ENCODE peak calls at places on chromosome 19, in four cellular contexts. One of them, this sample, is unnamed.

GRCh38 chr19:33496016-33496415 is 25.6 kb downstream of the PEPD start:
- DNase-seq in H1: no peak
- DNase-seq in HCT116: no peak
- DNase-seq in GM12878: no peak
- DNase-seq in this sample: no peak

GRCh38 chr19:14476663-14477401 is 1.7 kb upstream of the PTGER1 start:
- DNase-seq in H1: peak
- DNase-seq in HCT116: peak
- DNase-seq in GM12878: no peak
- DNase-seq in this sample: peak

GRCh38 chr19:8487137-8487851 is 15.1 kb downstream of the PRAM1 start:
- DNase-seq in H1: no peak
- DNase-seq in HCT116: no peak
- DNase-seq in GM12878: no peak
- DNase-seq in this sample: no peak

GRCh38 chr19:40362160-40362559 is 13.7 kb downstream of the PLD3 start:
- DNase-seq in H1: no peak
- DNase-seq in HCT116: no peak
- DNase-seq in GM12878: no peak
- DNase-seq in this sample: no peak

GRCh38 chr19:7734220-7735203 is 2.6 kb upstream of the CLEC4G start:
- DNase-seq in H1: no peak
- DNase-seq in HCT116: no peak
- DNase-seq in GM12878: no peak
- DNase-seq in this sample: no peak

GRCh38 chr19:45638930-45639729 is at the start of gene EML2:
- DNase-seq in H1: peak
- DNase-seq in HCT116: no peak
- DNase-seq in GM12878: no peak
- DNase-seq in this sample: peak

GRCh38 chr19:7722231-7722651 is 9.7 kb downstream of the CLEC4G start:
- DNase-seq in H1: no peak
- DNase-seq in HCT116: no peak
- DNase-seq in GM12878: peak
- DNase-seq in this sample: no peak

GRCh38 chr19:4579389-4579788 is 19.9 kb upstream of the SEMA6B start:
- DNase-seq in H1: no peak
- DNase-seq in HCT116: no peak
- DNase-seq in GM12878: no peak
- DNase-seq in this sample: no peak

GRCh38 chr19:4969292-4969771 is 419 bp downstream of the KDM4B start:
- DNase-seq in H1: no peak
- DNase-seq in HCT116: no peak
- DNase-seq in GM12878: no peak
- DNase-seq in this sample: no peak

GRCh38 chr19:32895384-32895783 is 25.8 kb upstream of the SLC7A9 start:
- DNase-seq in H1: no peak
- DNase-seq in HCT116: no peak
- DNase-seq in GM12878: peak
- DNase-seq in this sample: no peak

GRCh38 chr19:3365447-3366103 is 808 bp upstream of the NFIC start:
- DNase-seq in H1: no peak
- DNase-seq in HCT116: peak
- DNase-seq in GM12878: no peak
- DNase-seq in this sample: peak

GRCh38 chr19:12825259-12826131 is 8.9 kb downstream of the RTBDN start:
- DNase-seq in H1: peak
- DNase-seq in HCT116: no peak
- DNase-seq in GM12878: no peak
- DNase-seq in this sample: peak

GRCh38 chr19:49684251-49684982 is 5.0 kb upstream of the ADM5 start:
- DNase-seq in H1: peak
- DNase-seq in HCT116: no peak
- DNase-seq in GM12878: no peak
- DNase-seq in this sample: no peak

GRCh38 chr19:33434886-33435705 is 61.6 kb downstream of the CEBPG start:
- DNase-seq in H1: no peak
- DNase-seq in HCT116: no peak
- DNase-seq in GM12878: no peak
- DNase-seq in this sample: no peak

GRCh38 chr19:44775676-44776240 is 1.9 kb upstream of the CBLC start:
- DNase-seq in H1: no peak
- DNase-seq in HCT116: no peak
- DNase-seq in GM12878: no peak
- DNase-seq in this sample: no peak

GRCh38 chr19:39470724-39471339 is 9.8 kb upstream of the TIMM50 start:
- DNase-seq in H1: no peak
- DNase-seq in HCT116: no peak
- DNase-seq in GM12878: no peak
- DNase-seq in this sample: no peak

GRCh38 chr19:47045867-47046470 is 2.5 kb downstream of the TMEM160 start:
- DNase-seq in H1: no peak
- DNase-seq in HCT116: no peak
- DNase-seq in GM12878: no peak
- DNase-seq in this sample: no peak

GRCh38 chr19:3285647-3286176 is 61.3 kb downstream of the CELF5 start:
- DNase-seq in H1: peak
- DNase-seq in HCT116: no peak
- DNase-seq in GM12878: no peak
- DNase-seq in this sample: no peak

DNA sequence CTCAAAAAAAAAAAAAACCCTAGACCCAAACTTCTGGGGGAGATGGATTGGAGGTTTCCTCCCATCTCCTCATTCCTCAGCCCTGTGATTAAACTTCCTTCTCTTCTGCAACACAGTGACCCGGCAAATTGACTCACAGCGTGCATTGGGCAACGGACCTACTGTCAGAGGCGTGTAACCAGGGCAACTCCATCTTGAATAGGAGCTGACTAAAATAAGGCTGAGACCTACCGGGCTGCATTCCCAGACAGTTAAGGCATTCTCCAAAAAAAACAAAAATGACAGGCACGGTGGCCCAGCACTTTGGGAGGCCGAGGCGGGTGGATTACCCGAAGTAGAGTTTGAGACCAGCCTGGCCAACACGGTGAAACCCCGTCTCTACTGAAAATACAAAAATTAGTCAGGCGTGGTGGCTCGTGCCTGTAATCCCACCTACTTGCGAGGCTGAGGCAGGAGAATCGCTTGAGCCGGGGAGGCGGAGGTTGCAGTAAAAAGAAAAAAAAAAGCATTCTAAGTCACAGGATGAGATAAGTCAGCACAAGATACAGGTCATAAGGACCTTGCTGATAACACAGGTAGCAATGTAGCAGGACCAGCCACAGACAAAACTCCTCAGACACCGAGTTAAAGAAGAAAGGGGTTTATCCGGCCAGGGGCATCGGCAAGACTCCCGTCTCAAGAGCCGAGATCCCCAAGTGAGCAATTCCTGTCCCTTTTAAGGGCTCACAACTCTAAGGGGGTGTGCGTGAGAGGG is 5.4 kb upstream of the NLRP7 start:
- DNase-seq in H1: no peak
- DNase-seq in HCT116: no peak
- DNase-seq in GM12878: no peak
- DNase-seq in this sample: no peak
- TF ChIP-seq JUND in H1: no peak
- TF ChIP-seq JUND in HCT116: no peak
- TF ChIP-seq JUND in GM12878: no peak
- TF ChIP-seq JUND in this sample: no peak

GRCh38 chr19:11451327-11451941 is 16.0 kb downstream of the PRKCSH start:
- DNase-seq in H1: no peak
- DNase-seq in HCT116: no peak
- DNase-seq in GM12878: no peak
- DNase-seq in this sample: no peak
- TF ChIP-seq JUND in H1: no peak
- TF ChIP-seq JUND in HCT116: no peak
- TF ChIP-seq JUND in GM12878: no peak
- TF ChIP-seq JUND in this sample: no peak

GRCh38 chr19:6091771-6092291 is 18.5 kb downstream of the RFX2 start:
- DNase-seq in H1: no peak
- DNase-seq in HCT116: no peak
- DNase-seq in GM12878: no peak
- DNase-seq in this sample: peak
- TF ChIP-seq JUND in H1: no peak
- TF ChIP-seq JUND in HCT116: no peak
- TF ChIP-seq JUND in GM12878: no peak
- TF ChIP-seq JUND in this sample: no peak

DNA sequence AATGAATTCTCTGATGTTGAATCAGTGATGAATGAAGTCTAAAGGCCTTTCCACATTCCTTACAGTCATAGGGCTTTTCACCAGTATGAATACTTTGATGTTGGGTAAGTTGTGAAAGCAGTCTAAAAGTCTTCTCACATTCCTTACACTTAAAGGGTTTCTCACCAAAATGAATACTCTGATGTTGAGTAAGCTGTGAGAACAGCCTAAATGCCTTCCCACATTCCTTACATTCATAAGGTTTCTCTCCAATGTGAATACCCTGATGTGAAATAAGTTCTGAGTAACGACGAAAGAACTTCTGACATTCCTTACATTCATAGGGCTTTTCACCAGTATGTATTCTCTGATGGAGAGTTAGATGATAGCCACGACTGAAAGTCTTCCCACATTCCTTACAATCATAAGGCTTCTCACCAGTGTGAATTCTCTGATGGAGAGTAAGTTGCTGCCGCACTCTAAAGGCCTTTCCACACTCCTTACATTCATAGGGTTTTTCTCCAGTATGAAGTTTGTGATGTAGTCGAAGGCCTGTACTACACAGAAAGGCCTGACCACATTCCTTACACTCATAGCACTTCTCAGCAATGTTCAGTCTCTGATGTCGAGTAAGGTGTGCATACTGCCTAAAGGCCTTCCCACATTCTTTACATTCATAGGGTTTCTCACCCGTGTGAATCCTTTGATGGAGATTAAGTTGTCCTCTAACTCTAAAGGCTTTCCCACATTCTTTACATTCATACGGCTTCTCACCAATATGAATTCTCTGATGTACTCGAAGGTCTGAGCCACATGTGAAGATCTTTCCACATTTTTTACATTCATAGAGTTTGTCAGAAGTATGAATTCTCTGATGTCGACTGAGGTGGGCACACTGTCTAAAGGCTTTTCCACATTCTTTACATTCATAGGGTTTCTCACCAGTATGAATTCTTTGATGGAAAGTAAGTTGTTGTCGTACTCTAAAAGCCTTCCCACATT is 19.9 kb downstream of the ZFP30 start:
- DNase-seq in H1: no peak
- DNase-seq in HCT116: no peak
- DNase-seq in GM12878: no peak
- DNase-seq in this sample: no peak
- TF ChIP-seq JUND in H1: no peak
- TF ChIP-seq JUND in HCT116: no peak
- TF ChIP-seq JUND in GM12878: no peak
- TF ChIP-seq JUND in this sample: no peak

GRCh38 chr19:16075430-16076153 is 703 bp upstream of the TPM4 start:
- DNase-seq in H1: no peak
- DNase-seq in HCT116: no peak
- DNase-seq in GM12878: no peak
- DNase-seq in this sample: no peak
- TF ChIP-seq JUND in H1: no peak
- TF ChIP-seq JUND in HCT116: no peak
- TF ChIP-seq JUND in GM12878: no peak
- TF ChIP-seq JUND in this sample: no peak

GRCh38 chr19:38228005-38228377 is 4.0 kb upstream of the DPF1 start:
- DNase-seq in H1: peak
- DNase-seq in HCT116: no peak
- DNase-seq in GM12878: no peak
- DNase-seq in this sample: no peak

GRCh38 chr19:38231918-38232317 is 7.9 kb upstream of the DPF1 start:
- DNase-seq in H1: no peak
- DNase-seq in HCT116: no peak
- DNase-seq in GM12878: no peak
- DNase-seq in this sample: no peak

GRCh38 chr19:38227272-38228004 is 3.4 kb upstream of the DPF1 start:
- DNase-seq in H1: no peak
- DNase-seq in HCT116: no peak
- DNase-seq in GM12878: no peak
- DNase-seq in this sample: no peak

GRCh38 chr19:38228491-38229439 is 4.7 kb upstream of the DPF1 start:
- DNase-seq in H1: peak
- DNase-seq in HCT116: no peak
- DNase-seq in GM12878: no peak
- DNase-seq in this sample: no peak

GRCh38 chr19:38229585-38230073 is 5.6 kb upstream of the DPF1 start:
- DNase-seq in H1: peak
- DNase-seq in HCT116: peak
- DNase-seq in GM12878: no peak
- DNase-seq in this sample: peak
- TF ChIP-seq JUND in H1: no peak
- TF ChIP-seq JUND in HCT116: no peak
- TF ChIP-seq JUND in GM12878: no peak
- TF ChIP-seq JUND in this sample: no peak

GRCh38 chr19:1275260-1275975 is at the start of gene FAM174C:
- DNase-seq in H1: peak
- DNase-seq in HCT116: peak
- DNase-seq in GM12878: peak
- DNase-seq in this sample: peak
- TF ChIP-seq JUND in H1: no peak
- TF ChIP-seq JUND in HCT116: no peak
- TF ChIP-seq JUND in GM12878: no peak
- TF ChIP-seq JUND in this sample: no peak

DNA sequence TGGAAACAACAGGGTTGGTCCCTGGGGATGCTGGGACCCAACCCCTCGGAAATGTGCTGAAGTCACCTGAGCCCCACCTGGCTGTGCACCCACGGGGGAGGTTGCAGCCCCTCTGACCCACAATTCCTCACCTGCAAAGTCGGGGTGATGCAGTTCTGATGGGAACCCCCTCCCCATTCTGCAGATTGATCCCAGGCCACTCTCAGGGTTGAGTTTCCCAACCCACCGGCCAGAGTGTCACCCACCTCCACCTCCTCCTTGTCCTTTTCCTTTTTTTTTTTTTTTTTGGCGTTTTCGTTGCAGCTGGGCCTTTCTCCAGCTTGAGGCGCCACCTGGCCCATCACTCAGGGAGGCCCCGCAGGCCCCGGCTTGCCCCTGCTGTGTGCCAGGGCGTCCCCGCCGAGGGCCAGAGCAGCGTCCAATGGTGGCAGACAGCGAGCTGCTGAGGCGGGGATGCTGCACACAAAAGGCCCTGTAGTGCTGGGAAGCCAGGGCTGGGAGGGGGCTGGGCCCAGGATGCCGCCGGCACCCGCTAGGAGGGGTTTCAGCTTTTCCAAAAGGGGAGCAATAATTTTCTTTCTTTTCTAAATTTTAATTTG is 4.6 kb downstream of the PIK3R2 start:
- DNase-seq in H1: peak
- DNase-seq in HCT116: no peak
- DNase-seq in GM12878: no peak
- DNase-seq in this sample: no peak
- TF ChIP-seq JUND in H1: no peak
- TF ChIP-seq JUND in HCT116: no peak
- TF ChIP-seq JUND in GM12878: no peak
- TF ChIP-seq JUND in this sample: no peak

This sample was measured in T47D.